ENCODE peak calls at places on chromosome 20, in seven cellular contexts. G is tibial artery, S is psoas muscle, Y is astrocyte of the spinal cord, E is endodermal cell, F is dorsolateral prefrontal cortex, R is foreskin fibroblast. O is an unnamed sample.

GRCh38 chr20:21183722-21184121 is 57.8 kb downstream of the KIZ start:
- DNase-seq in G (no peak), S (no peak), Y (no peak), E (no peak), F (no peak), R (peak), O (no peak)

GRCh38 chr20:10536531-10536930 is 101.4 kb downstream of the SLX4IP start:
- DNase-seq in G (no peak), S (no peak), Y (peak), E (peak), F (no peak), R (no peak), O (no peak)

GRCh38 chr20:49563015-49563980 is 4.6 kb downstream of the PTGIS start:
- DNase-seq in G (peak), S (no peak), Y (no peak), E (peak), F (no peak), R (no peak), O (no peak)

GRCh38 chr20:59560588-59561227 is 43.6 kb upstream of the PHACTR3 start:
- DNase-seq in G (no peak), S (no peak), Y (no peak), E (no peak), F (no peak), R (no peak), O (no peak)

GRCh38 chr20:56624786-56625681 is 4.1 kb upstream of the TFAP2C start:
- DNase-seq in G (no peak), S (no peak), Y (no peak), E (peak), F (no peak), R (no peak), O (no peak)

GRCh38 chr20:10653593-10654288 is 20.1 kb downstream of the JAG1 start:
- DNase-seq in G (no peak), S (no peak), Y (peak), E (no peak), F (no peak), R (peak), O (no peak)

GRCh38 chr20:23235173-23236027 is 115.2 kb upstream of the NXT1 start:
- DNase-seq in G (peak), S (peak), Y (peak), E (peak), F (peak), R (no peak), O (peak)

GRCh38 chr20:50186151-50186885 is 4.3 kb upstream of the CEBPB start:
- DNase-seq in G (peak), S (peak), Y (peak), E (peak), F (peak), R (peak), O (peak)

GRCh38 chr20:47350181-47350550 is 6.3 kb downstream of the ZMYND8 start:
- DNase-seq in G (no peak), S (no peak), Y (no peak), E (no peak), F (no peak), R (no peak), O (no peak)

GRCh38 chr20:10034717-10035571 is at the start of gene ANKEF1:
- DNase-seq in G (peak), S (peak), Y (peak), E (peak), F (peak), R (peak), O (peak)

GRCh38 chr20:44618318-44618731 is 33.2 kb downstream of the ADA start:
- DNase-seq in G (no peak), S (peak), Y (no peak), E (no peak), F (no peak), R (no peak), O (no peak)

GRCh38 chr20:10954137-10954840 is 280.5 kb upstream of the JAG1 start:
- DNase-seq in G (no peak), S (no peak), Y (peak), E (peak), F (no peak), R (no peak), O (no peak)

GRCh38 chr20:5369622-5370021 is 52.9 kb upstream of the PROKR2 start:
- DNase-seq in G (no peak), S (no peak), Y (no peak), E (no peak), F (no peak), R (no peak), O (no peak)

GRCh38 chr20:35284992-35285805 is 627 bp upstream of the EIF6 start:
- DNase-seq in G (no peak), S (no peak), Y (no peak), E (no peak), F (no peak), R (no peak), O (no peak)

GRCh38 chr20:5950271-5951031 is at the start of the genes MCM8 and TRMT6:
- DNase-seq in G (peak), S (peak), Y (peak), E (peak), F (peak), R (peak), O (peak)

GRCh38 chr20:11267131-11267761 is 593.4 kb upstream of the JAG1 start:
- DNase-seq in G (peak), S (peak), Y (peak), E (peak), F (no peak), R (peak), O (no peak)

GRCh38 chr20:38190166-38190565 is 25.1 kb upstream of the TGM2 start:
- DNase-seq in G (no peak), S (no peak), Y (no peak), E (peak), F (no peak), R (no peak), O (no peak)

GRCh38 chr20:38184098-38184497 is 19.0 kb upstream of the TGM2 start:
- DNase-seq in G (no peak), S (no peak), Y (no peak), E (peak), F (no peak), R (no peak), O (no peak)

GRCh38 chr20:38186788-38187221 is 21.7 kb upstream of the TGM2 start:
- DNase-seq in G (no peak), S (no peak), Y (peak), E (peak), F (no peak), R (peak), O (no peak)

GRCh38 chr20:38190936-38191371 is 25.9 kb upstream of the TGM2 start:
- DNase-seq in G (peak), S (no peak), Y (no peak), E (peak), F (no peak), R (no peak), O (no peak)

GRCh38 chr20:38187512-38187911 is 22.4 kb upstream of the TGM2 start:
- DNase-seq in G (peak), S (no peak), Y (no peak), E (peak), F (no peak), R (no peak), O (no peak)
- TF ChIP-seq CTCF in G (peak), S (no peak), Y (peak), E (peak), F (no peak), R (no peak), O (no peak)

DNA sequence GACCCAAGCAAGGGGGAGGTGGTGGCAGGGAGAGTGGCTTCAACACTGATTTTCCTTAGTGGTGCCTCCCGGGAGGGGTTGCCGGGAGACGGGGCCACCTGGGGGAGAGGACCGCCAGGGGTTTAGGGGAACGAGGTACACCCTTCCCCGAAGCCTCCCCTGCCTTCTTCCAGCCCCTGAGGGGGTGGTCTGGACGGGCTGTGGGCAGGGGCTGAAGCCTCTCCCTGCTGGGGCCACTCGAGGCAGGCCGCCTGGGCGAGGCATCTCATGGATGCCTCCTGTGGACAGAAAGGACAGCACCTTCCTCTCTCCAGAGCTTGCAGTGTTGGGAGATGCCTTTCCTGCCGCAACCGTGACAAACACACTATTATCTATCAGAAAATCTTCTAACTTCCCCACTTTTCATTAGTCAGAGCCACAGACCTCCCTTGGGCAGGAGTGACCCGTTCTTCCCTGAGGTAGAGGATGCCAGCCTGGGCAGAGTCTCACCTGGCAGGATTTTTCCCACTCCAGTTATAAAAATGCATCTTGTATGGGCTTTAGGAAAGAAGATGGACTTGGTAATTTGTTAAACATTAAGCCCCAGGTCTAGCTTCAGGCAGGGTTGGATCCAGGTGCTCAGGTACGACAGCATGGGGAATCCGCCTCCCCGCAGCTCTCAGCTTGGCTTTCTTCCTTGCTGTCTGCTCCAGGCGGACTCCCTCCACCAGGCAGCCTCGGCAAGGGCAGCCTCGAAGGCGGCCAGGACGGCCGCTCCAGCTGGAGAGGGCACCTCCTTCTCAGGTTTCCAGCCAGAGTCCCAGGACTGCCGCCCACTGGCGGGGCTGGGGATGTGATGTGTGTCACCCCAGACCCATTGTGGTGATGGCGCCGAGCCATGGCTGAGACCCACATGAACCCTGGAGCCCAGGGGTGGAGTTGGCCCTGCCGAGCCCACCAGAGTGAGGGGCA is 11.0 kb downstream of the HRH3 start:
- DNase-seq in G (no peak), S (peak), Y (no peak), E (peak), F (no peak), R (no peak), O (no peak)
- TF ChIP-seq CTCF in G (no peak), S (peak), Y (no peak), E (peak), F (no peak), R (no peak), O (no peak)

GRCh38 chr20:19056909-19057308 is 155.5 kb upstream of the SLC24A3 start:
- DNase-seq in G (no peak), S (no peak), Y (no peak), E (peak), F (no peak), R (no peak), O (no peak)
- TF ChIP-seq CTCF in G (no peak), S (no peak), Y (no peak), E (peak), F (no peak), R (no peak), O (peak)

GRCh38 chr20:48526936-48527335 is 300.9 kb downstream of the PREX1 start:
- DNase-seq in G (no peak), S (no peak), Y (no peak), E (no peak), F (no peak), R (no peak), O (no peak)
- TF ChIP-seq CTCF in G (no peak), S (no peak), Y (no peak), E (no peak), F (no peak), R (no peak), O (no peak)

GRCh38 chr20:36745234-36745926 is 510 bp downstream of the NDRG3 start:
- DNase-seq in G (no peak), S (peak), Y (peak), E (no peak), F (peak), R (no peak), O (no peak)
- TF ChIP-seq CTCF in G (no peak), S (no peak), Y (no peak), E (no peak), F (no peak), R (no peak), O (peak)

O was measured in neural crest cell.